ENCODE peak calls at places on chromosomes 7 and 10, in seven cellular contexts. Q is suprapubic skin; K is NCI-H187; M is gastrocnemius medialis; W is mucosa of descending colon; V is right atrium auricular region; F is stimulated activated CD4-positive, alpha-beta T cell treated with anti-CD3 and anti-CD28 coated beads, Interleukin-1b, Interleukin-23, amount 100 ng/mL, for 1 hour. A is an unnamed sample.

GRCh38 chr7:78437118-78437517 is 638.5 kb downstream of the PHTF2 start:
- DNase-seq in Q (no peak), K (no peak), M (no peak), W (no peak), V (no peak), F (no peak), A (no peak)

GRCh38 chr7:95715274-95715673 is 57.1 kb upstream of the DYNC1I1 start:
- DNase-seq in Q (no peak), K (no peak), M (no peak), W (no peak), V (no peak), F (no peak), A (no peak)

GRCh38 chr10:122286872-122287271 is 15.8 kb downstream of the BTBD16 start:
- DNase-seq in Q (no peak), K (no peak), M (peak; percentile 55), W (no peak), V (no peak), F (no peak), A (peak; percentile 30)

GRCh38 chr7:32569388-32570289 is 74.3 kb downstream of the AVL9 start:
- DNase-seq in Q (no peak), K (no peak), M (no peak), W (no peak), V (no peak), F (no peak), A (no peak)

GRCh38 chr10:5814110-5815107 is 1.2 kb upstream of the GDI2 start:
- DNase-seq in Q (no peak), K (no peak), M (no peak), W (no peak), V (no peak), F (no peak), A (no peak)

GRCh38 chr10:44071479-44071878 is 313.4 kb downstream of the CXCL12 start:
- DNase-seq in Q (no peak), K (no peak), M (no peak), W (no peak), V (no peak), F (no peak), A (no peak)

GRCh38 chr7:92834661-92835139 is 1.7 kb downstream of the CDK6 start:
- DNase-seq in Q (peak; percentile 73), K (no peak), M (no peak), W (peak; percentile 45), V (no peak), F (no peak), A (no peak)

GRCh38 chr10:49667991-49668390 is 11.5 kb upstream of the C10orf53 start:
- DNase-seq in Q (no peak), K (no peak), M (no peak), W (no peak), V (no peak), F (no peak), A (no peak)

GRCh38 chr10:89710748-89711147 is 9.4 kb downstream of the KIF20B start:
- DNase-seq in Q (no peak), K (no peak), M (no peak), W (no peak), V (no peak), F (no peak), A (no peak)

GRCh38 chr10:33732176-33733025 is 397.9 kb upstream of the NRP1 start:
- DNase-seq in Q (no peak), K (no peak), M (no peak), W (no peak), V (no peak), F (no peak), A (no peak)

GRCh38 chr7:118104812-118105441 is 79.0 kb upstream of the LSM8 start:
- DNase-seq in Q (no peak), K (no peak), M (no peak), W (no peak), V (no peak), F (no peak), A (no peak)

GRCh38 chr10:97659589-97659988 is 19.1 kb downstream of the PI4K2A start:
- DNase-seq in Q (no peak), K (no peak), M (no peak), W (no peak), V (no peak), F (no peak), A (no peak)

GRCh38 chr7:26013551-26014083 is 138.4 kb upstream of the NFE2L3 start:
- DNase-seq in Q (no peak), K (no peak), M (no peak), W (no peak), V (no peak), F (no peak), A (no peak)

GRCh38 chr10:35584946-35585345 is 20.2 kb upstream of the GJD4 start:
- DNase-seq in Q (no peak), K (no peak), M (no peak), W (no peak), V (no peak), F (no peak), A (no peak)

GRCh38 chr10:51244308-51244707 is 170.0 kb downstream of the PRKG1 start:
- DNase-seq in Q (no peak), K (no peak), M (no peak), W (no peak), V (no peak), F (no peak), A (no peak)

GRCh38 chr10:50577681-50578350 is 45.9 kb downstream of the SGMS1 start:
- DNase-seq in Q (no peak), K (no peak), M (no peak), W (peak; percentile 62), V (no peak), F (no peak), A (no peak)

GRCh38 chr7:78057571-78057970 is 259.0 kb downstream of the PHTF2 start:
- DNase-seq in Q (no peak), K (no peak), M (no peak), W (no peak), V (no peak), F (no peak), A (no peak)

GRCh38 chr10:104441601-104442000 is 88.0 kb downstream of the CFAP58 start:
- DNase-seq in Q (no peak), K (no peak), M (no peak), W (no peak), V (no peak), F (no peak), A (no peak)

GRCh38 chr7:18013936-18014335 is 13.7 kb downstream of the PRPS1L1 start:
- DNase-seq in Q (no peak), K (no peak), M (no peak), W (no peak), V (no peak), F (no peak), A (no peak)

GRCh38 chr7:35513192-35513591 is 181.7 kb downstream of the HERPUD2 start:
- DNase-seq in Q (no peak), K (no peak), M (no peak), W (no peak), V (no peak), F (no peak), A (no peak)

GRCh38 chr7:84195295-84196006 is 862 bp upstream of the SEMA3A start:
- DNase-seq in Q (no peak), K (no peak), M (no peak), W (peak; percentile 12), V (no peak), F (no peak), A (no peak)

GRCh38 chr7:101537935-101538595 is 91.0 kb downstream of the MYL10 start:
- DNase-seq in Q (no peak), K (no peak), M (no peak), W (no peak), V (no peak), F (no peak), A (no peak)

GRCh38 chr10:78292987-78293865 is 259.6 kb downstream of the RPS24 start:
- DNase-seq in Q (no peak), K (no peak), M (no peak), W (no peak), V (no peak), F (no peak), A (no peak)

GRCh38 chr10:99872367-99873162 is 90.1 kb downstream of the ABCC2 start:
- DNase-seq in Q (no peak), K (no peak), M (no peak), W (no peak), V (no peak), F (no peak), A (no peak)

GRCh38 chr10:59098811-59099452 is 77.5 kb upstream of the PHYHIPL start:
- DNase-seq in Q (no peak), K (no peak), M (no peak), W (no peak), V (no peak), F (no peak), A (no peak)

A was measured in NCI-H2107.